ENCODE peak calls at places on chromosomes 6 and 20, in five cellular contexts. One of them, this sample, is unnamed.
A peak's percentile ranks its signal among the peaks of the same experiment; 100 is the strongest.

GRCh38 chr6:166046232-166046631 is 121.4 kb downstream of the TBXT start:
- DNase-seq in RWPE1: peak; percentile 56
- DNase-seq in AG10803: peak; percentile 84
- DNase-seq in cardiac muscle cell: no peak
- DNase-seq in HFFc6: peak; percentile 36
- DNase-seq in this sample: no peak

GRCh38 chr6:11805259-11806053 is 26.9 kb upstream of the ADTRP start:
- DNase-seq in RWPE1: peak; percentile 63
- DNase-seq in AG10803: no peak
- DNase-seq in cardiac muscle cell: no peak
- DNase-seq in HFFc6: no peak
- DNase-seq in this sample: no peak

GRCh38 chr6:108165714-108166663 is at the start of gene NR2E1:
- DNase-seq in RWPE1: no peak
- DNase-seq in AG10803: no peak
- DNase-seq in cardiac muscle cell: no peak
- DNase-seq in HFFc6: no peak
- DNase-seq in this sample: peak; percentile 37

GRCh38 chr6:26232950-26233607 is 131.9 kb upstream of the BTN3A2 start:
- DNase-seq in RWPE1: no peak
- DNase-seq in AG10803: no peak
- DNase-seq in cardiac muscle cell: no peak
- DNase-seq in HFFc6: peak; percentile 66
- DNase-seq in this sample: no peak

GRCh38 chr6:150684161-150684560 is 84.5 kb downstream of the PLEKHG1 start:
- DNase-seq in RWPE1: no peak
- DNase-seq in AG10803: no peak
- DNase-seq in cardiac muscle cell: no peak
- DNase-seq in HFFc6: no peak
- DNase-seq in this sample: no peak

GRCh38 chr20:32808438-32808837 is 11.3 kb upstream of the MAPRE1 start:
- DNase-seq in RWPE1: no peak
- DNase-seq in AG10803: no peak
- DNase-seq in cardiac muscle cell: no peak
- DNase-seq in HFFc6: no peak
- DNase-seq in this sample: no peak

GRCh38 chr6:2794171-2794730 is 29.1 kb downstream of the WRNIP1 start:
- DNase-seq in RWPE1: peak; percentile 22
- DNase-seq in AG10803: no peak
- DNase-seq in cardiac muscle cell: no peak
- DNase-seq in HFFc6: peak; percentile 18
- DNase-seq in this sample: no peak

GRCh38 chr6:26025047-26025893 is 62.0 kb upstream of the HFE start:
- DNase-seq in RWPE1: no peak
- DNase-seq in AG10803: peak; percentile 63
- DNase-seq in cardiac muscle cell: peak; percentile 34
- DNase-seq in HFFc6: peak; percentile 81
- DNase-seq in this sample: no peak

GRCh38 chr6:84762220-84762940 is 2.0 kb downstream of the TBX18 start:
- DNase-seq in RWPE1: peak; percentile 50
- DNase-seq in AG10803: peak; percentile 64
- DNase-seq in cardiac muscle cell: peak; percentile 52
- DNase-seq in HFFc6: peak; percentile 53
- DNase-seq in this sample: peak; percentile 50

GRCh38 chr6:8814440-8815000 is 379.2 kb upstream of the SLC35B3 start:
- DNase-seq in RWPE1: no peak
- DNase-seq in AG10803: no peak
- DNase-seq in cardiac muscle cell: no peak
- DNase-seq in HFFc6: no peak
- DNase-seq in this sample: no peak

GRCh38 chr6:42021847-42022754 is 28.2 kb upstream of the TAF8 start:
- DNase-seq in RWPE1: no peak
- DNase-seq in AG10803: no peak
- DNase-seq in cardiac muscle cell: no peak
- DNase-seq in HFFc6: no peak
- DNase-seq in this sample: no peak

GRCh38 chr6:147157930-147158329 is 46.3 kb upstream of the STXBP5 start:
- DNase-seq in RWPE1: no peak
- DNase-seq in AG10803: no peak
- DNase-seq in cardiac muscle cell: no peak
- DNase-seq in HFFc6: no peak
- DNase-seq in this sample: no peak

GRCh38 chr20:18524646-18525045 is 16.9 kb downstream of the SEC23B start:
- DNase-seq in RWPE1: peak; percentile 44
- DNase-seq in AG10803: peak; percentile 63
- DNase-seq in cardiac muscle cell: no peak
- DNase-seq in HFFc6: peak; percentile 73
- DNase-seq in this sample: no peak

GRCh38 chr6:44514085-44514484 is 126.6 kb downstream of the CDC5L start:
- DNase-seq in RWPE1: no peak
- DNase-seq in AG10803: no peak
- DNase-seq in cardiac muscle cell: no peak
- DNase-seq in HFFc6: no peak
- DNase-seq in this sample: no peak

GRCh38 chr20:36167826-36168634 is 13.5 kb downstream of the EPB41L1 start:
- DNase-seq in RWPE1: peak; percentile 80
- DNase-seq in AG10803: peak; percentile 56
- DNase-seq in cardiac muscle cell: no peak
- DNase-seq in HFFc6: peak; percentile 85
- DNase-seq in this sample: no peak

GRCh38 chr20:53870426-53871199 is 199.8 kb downstream of the BCAS1 start:
- DNase-seq in RWPE1: no peak
- DNase-seq in AG10803: no peak
- DNase-seq in cardiac muscle cell: no peak
- DNase-seq in HFFc6: no peak
- DNase-seq in this sample: no peak

GRCh38 chr20:45833883-45834796 is 541 bp downstream of the SNX21 start:
- DNase-seq in RWPE1: peak; percentile 89
- DNase-seq in AG10803: peak; percentile 63
- DNase-seq in cardiac muscle cell: peak; percentile 69
- DNase-seq in HFFc6: no peak
- DNase-seq in this sample: peak; percentile 78

DNA sequence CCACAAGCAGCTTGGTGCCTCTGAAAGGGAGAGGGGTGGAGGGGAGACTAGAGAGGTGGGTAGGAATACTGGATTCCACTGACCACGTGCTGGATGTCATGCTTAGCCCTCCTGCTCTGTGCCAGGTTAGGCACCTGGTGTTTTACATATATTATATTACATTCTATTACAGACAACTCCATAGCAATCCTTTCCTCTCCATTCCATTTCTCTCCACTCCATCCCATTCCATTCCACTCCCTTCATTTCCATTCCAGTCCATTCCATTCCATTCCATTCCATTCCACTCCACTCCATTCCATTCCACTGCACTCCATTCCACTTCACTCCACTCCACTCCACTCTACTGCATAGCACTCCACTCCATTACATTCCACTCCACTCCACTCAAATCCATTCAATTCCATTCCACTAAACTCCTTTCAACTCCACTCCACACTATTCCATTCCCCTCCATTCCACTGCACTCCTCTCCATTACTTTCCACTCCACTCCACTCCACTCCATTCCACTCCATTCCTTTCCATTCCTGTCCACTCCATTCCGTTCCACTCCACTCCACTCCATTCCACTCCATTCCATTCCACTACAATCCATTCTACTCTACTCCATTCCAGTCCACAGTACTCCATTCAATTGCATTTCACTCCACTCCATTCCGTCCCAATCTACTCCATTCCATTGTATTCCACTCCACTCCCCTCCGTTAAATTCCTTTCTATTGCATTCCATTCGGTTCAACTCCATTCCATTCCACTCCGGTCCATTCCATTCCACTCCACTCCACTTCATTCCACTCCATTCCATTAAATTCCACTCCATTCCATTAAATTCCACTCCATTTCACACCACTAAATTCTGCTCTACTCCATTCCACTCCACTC is 27.2 kb upstream of the DEFB125 start:
- DNase-seq in RWPE1: no peak
- DNase-seq in AG10803: peak; percentile 17
- DNase-seq in cardiac muscle cell: no peak
- DNase-seq in HFFc6: no peak
- DNase-seq in this sample: no peak
- TF ChIP-seq CTCF in RWPE1: no peak
- TF ChIP-seq CTCF in AG10803: no peak
- TF ChIP-seq CTCF in cardiac muscle cell: no peak
- TF ChIP-seq CTCF in HFFc6: no peak
- TF ChIP-seq CTCF in this sample: no peak

GRCh38 chr6:155155787-155156447 is 107.9 kb upstream of the CLDN20 start:
- DNase-seq in RWPE1: no peak
- DNase-seq in AG10803: no peak
- DNase-seq in cardiac muscle cell: no peak
- DNase-seq in HFFc6: no peak
- DNase-seq in this sample: no peak

GRCh38 chr6:155150967-155151671 is 112.7 kb upstream of the CLDN20 start:
- DNase-seq in RWPE1: no peak
- DNase-seq in AG10803: no peak
- DNase-seq in cardiac muscle cell: no peak
- DNase-seq in HFFc6: no peak
- DNase-seq in this sample: no peak

GRCh38 chr6:155147958-155148663 is 115.7 kb upstream of the CLDN20 start:
- DNase-seq in RWPE1: no peak
- DNase-seq in AG10803: no peak
- DNase-seq in cardiac muscle cell: no peak
- DNase-seq in HFFc6: no peak
- DNase-seq in this sample: no peak

GRCh38 chr6:155154158-155154830 is 109.5 kb upstream of the CLDN20 start:
- DNase-seq in RWPE1: peak; percentile 57
- DNase-seq in AG10803: peak; percentile 86
- DNase-seq in cardiac muscle cell: no peak
- DNase-seq in HFFc6: peak; percentile 94
- DNase-seq in this sample: no peak

DNA sequence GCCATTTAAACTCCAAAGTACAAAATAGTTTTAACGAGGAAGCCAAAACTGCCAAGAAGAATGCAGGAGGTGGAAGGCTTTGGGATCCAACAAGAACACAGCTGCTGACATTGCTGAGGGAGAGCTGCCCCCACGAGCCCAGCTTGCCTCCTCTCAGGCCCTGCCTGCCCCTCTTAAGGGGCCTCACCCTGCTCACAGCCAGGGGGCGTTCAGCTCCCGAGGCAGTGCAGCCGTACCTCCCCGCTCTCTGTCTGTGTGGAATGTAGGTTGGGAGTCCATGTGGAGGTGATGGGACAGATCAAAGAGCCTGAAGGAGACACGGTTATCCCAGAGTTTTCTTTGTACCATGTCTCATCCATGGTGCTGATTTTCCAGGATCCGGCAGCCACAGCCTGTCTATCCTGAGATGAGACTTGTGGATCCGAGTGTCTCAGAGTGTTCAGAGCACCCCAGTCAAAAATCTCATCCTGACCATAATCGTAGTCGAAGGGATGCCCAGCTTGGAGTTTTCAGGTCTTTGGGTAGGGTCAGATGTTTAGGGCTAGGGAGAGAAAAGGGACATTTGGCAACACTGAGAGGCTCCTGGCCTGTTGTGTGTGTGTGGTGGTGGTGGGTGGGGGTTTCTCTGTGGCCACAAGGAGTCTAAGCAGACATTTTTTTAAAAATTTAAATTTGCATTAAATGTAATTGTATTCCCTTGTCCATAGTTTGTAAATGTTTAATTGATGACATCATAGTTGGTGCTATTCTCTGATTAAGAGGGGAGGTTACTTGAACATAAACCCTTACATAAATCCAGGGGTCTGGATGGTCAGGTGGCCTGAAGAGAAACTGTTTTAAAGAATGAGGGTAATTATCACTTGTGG is 111.4 kb upstream of the CLDN20 start:
- DNase-seq in RWPE1: no peak
- DNase-seq in AG10803: no peak
- DNase-seq in cardiac muscle cell: no peak
- DNase-seq in HFFc6: no peak
- DNase-seq in this sample: peak; percentile 26
- TF ChIP-seq CTCF in RWPE1: no peak
- TF ChIP-seq CTCF in AG10803: no peak
- TF ChIP-seq CTCF in cardiac muscle cell: peak; percentile 34
- TF ChIP-seq CTCF in HFFc6: peak; percentile 45
- TF ChIP-seq CTCF in this sample: peak; percentile 34

GRCh38 chr20:49318430-49319203 is 40.8 kb upstream of the ZNFX1 start:
- DNase-seq in RWPE1: no peak
- DNase-seq in AG10803: no peak
- DNase-seq in cardiac muscle cell: peak; percentile 33
- DNase-seq in HFFc6: no peak
- DNase-seq in this sample: peak; percentile 59

GRCh38 chr20:49320460-49320859 is 42.6 kb upstream of the ZNFX1 start:
- DNase-seq in RWPE1: peak; percentile 65
- DNase-seq in AG10803: peak; percentile 54
- DNase-seq in cardiac muscle cell: peak; percentile 52
- DNase-seq in HFFc6: peak; percentile 42
- DNase-seq in this sample: peak; percentile 25

GRCh38 chr20:49319204-49319809 is 41.5 kb upstream of the ZNFX1 start:
- DNase-seq in RWPE1: no peak
- DNase-seq in AG10803: no peak
- DNase-seq in cardiac muscle cell: no peak
- DNase-seq in HFFc6: no peak
- DNase-seq in this sample: no peak

GRCh38 chr20:49316704-49317103 is 38.8 kb upstream of the ZNFX1 start:
- DNase-seq in RWPE1: no peak
- DNase-seq in AG10803: no peak
- DNase-seq in cardiac muscle cell: no peak
- DNase-seq in HFFc6: no peak
- DNase-seq in this sample: no peak

DNA sequence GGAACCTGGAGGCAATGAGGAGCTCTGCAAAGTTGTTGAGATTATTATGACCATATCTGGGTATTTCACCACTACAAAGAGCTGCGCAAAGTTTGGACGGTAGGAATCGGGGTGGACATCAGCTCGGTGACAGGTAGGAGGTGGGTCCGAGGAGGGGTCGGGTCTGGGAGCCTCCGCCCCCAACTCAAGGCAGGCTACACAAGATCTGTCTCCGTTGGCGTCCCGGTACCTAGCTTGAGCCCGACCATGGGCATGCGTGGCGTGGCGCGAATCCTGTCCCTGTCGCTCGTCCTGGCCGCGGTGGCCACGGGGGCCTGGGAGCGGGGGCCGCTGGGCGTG is 40.2 kb upstream of the ZNFX1 start:
- DNase-seq in RWPE1: no peak
- DNase-seq in AG10803: no peak
- DNase-seq in cardiac muscle cell: no peak
- DNase-seq in HFFc6: no peak
- DNase-seq in this sample: no peak
- TF ChIP-seq CTCF in RWPE1: no peak
- TF ChIP-seq CTCF in AG10803: no peak
- TF ChIP-seq CTCF in cardiac muscle cell: no peak
- TF ChIP-seq CTCF in HFFc6: no peak
- TF ChIP-seq CTCF in this sample: no peak

GRCh38 chr20:43680976-43681375 is 14.1 kb downstream of the MYBL2 start:
- DNase-seq in RWPE1: no peak
- DNase-seq in AG10803: peak; percentile 76
- DNase-seq in cardiac muscle cell: no peak
- DNase-seq in HFFc6: no peak
- DNase-seq in this sample: no peak

GRCh38 chr20:43682446-43682845 is 15.5 kb downstream of the MYBL2 start:
- DNase-seq in RWPE1: no peak
- DNase-seq in AG10803: no peak
- DNase-seq in cardiac muscle cell: no peak
- DNase-seq in HFFc6: no peak
- DNase-seq in this sample: no peak

GRCh38 chr20:43681991-43682410 is 15.1 kb downstream of the MYBL2 start:
- DNase-seq in RWPE1: no peak
- DNase-seq in AG10803: no peak
- DNase-seq in cardiac muscle cell: no peak
- DNase-seq in HFFc6: no peak
- DNase-seq in this sample: no peak

GRCh38 chr20:43676368-43676767 is 9.5 kb downstream of the MYBL2 start:
- DNase-seq in RWPE1: no peak
- DNase-seq in AG10803: no peak
- DNase-seq in cardiac muscle cell: no peak
- DNase-seq in HFFc6: no peak
- DNase-seq in this sample: no peak

GRCh38 chr20:43681468-43681942 is 14.6 kb downstream of the MYBL2 start:
- DNase-seq in RWPE1: no peak
- DNase-seq in AG10803: peak; percentile 26
- DNase-seq in cardiac muscle cell: peak; percentile 30
- DNase-seq in HFFc6: no peak
- DNase-seq in this sample: no peak
- TF ChIP-seq CTCF in RWPE1: no peak
- TF ChIP-seq CTCF in AG10803: peak; percentile 31
- TF ChIP-seq CTCF in cardiac muscle cell: no peak
- TF ChIP-seq CTCF in HFFc6: peak; percentile 55
- TF ChIP-seq CTCF in this sample: no peak

This sample was measured in nephron progenitor cell.